ENCODE peak calls at places on chromosomes 2 and 18, in five cellular contexts. K, A, F, M and L are unnamed samples.

GRCh38 chr2:79125721-79125985 is 5.4 kb downstream of the REG1A start:
- DNase-seq in M (no peak), A (no peak), K (no peak), F (no peak), L (no peak)

GRCh38 chr2:219175486-219175885 is 1.2 kb downstream of the CNPPD1 start:
- DNase-seq in F (no peak), A (no peak), M (no peak), K (no peak), L (no peak)

GRCh38 chr18:55999641-56000040 is 411.6 kb upstream of the TCF4 start:
- DNase-seq in A (no peak), F (no peak), K (no peak), M (no peak), L (no peak)

GRCh38 chr2:40658917-40659316 is 207.0 kb upstream of the SLC8A1 start:
- DNase-seq in M (no peak), K (peak), F (no peak), A (no peak), L (peak)

GRCh38 chr2:113273031-113273551 is 5.6 kb downstream of the PAX8 start:
- DNase-seq in F (no peak), M (no peak), K (peak), A (no peak), L (peak)

GRCh38 chr2:143950675-143951074 is 569.2 kb downstream of the ZEB2 start:
- DNase-seq in A (no peak), K (no peak), M (no peak), F (no peak), L (no peak)

GRCh38 chr2:137333386-137333972 is 568.1 kb downstream of the THSD7B start:
- DNase-seq in F (no peak), M (no peak), A (no peak), K (no peak), L (peak)

GRCh38 chr2:170651603-170652002 is 63.5 kb upstream of the SP5 start:
- DNase-seq in A (peak), F (no peak), K (no peak), M (no peak), L (no peak)

GRCh38 chr2:168120730-168121129 is 126.7 kb downstream of the STK39 start:
- DNase-seq in F (no peak), K (no peak), M (no peak), A (no peak), L (peak)

GRCh38 chr2:5758346-5758745 is 66.2 kb downstream of the SOX11 start:
- DNase-seq in A (no peak), K (no peak), F (no peak), M (no peak), L (no peak)